ENCODE peak calls at places on chromosomes 12 and 14, in six cellular contexts. R, P, U, N, Q and Y are unnamed samples.

GRCh38 chr12:93978553-93978952 is 169.8 kb upstream of the PLXNC1 start:
- DNase-seq in U (no peak), P (no peak), N (no peak), Q (peak), R (no peak), Y (no peak)

GRCh38 chr12:71719647-71720370 is 33.9 kb downstream of the TMEM19 start:
- DNase-seq in P (no peak), U (no peak), R (no peak), Q (peak), N (no peak), Y (no peak)

GRCh38 chr14:104494483-104494882 is 85.1 kb upstream of the C14orf180 start:
- DNase-seq in Q (no peak), R (no peak), U (no peak), N (no peak), P (no peak), Y (no peak)

GRCh38 chr14:55448146-55448614 is 7.8 kb upstream of the TBPL2 start:
- DNase-seq in U (no peak), Q (peak), N (no peak), P (peak), R (no peak), Y (peak)

GRCh38 chr14:96592591-96593388 is 90.6 kb downstream of the PAPOLA start:
- DNase-seq in P (peak), Q (peak), N (no peak), U (no peak), R (peak), Y (peak)

GRCh38 chr12:56104815-56105476 is 587 bp downstream of the PA2G4 start:
- DNase-seq in R (peak), N (no peak), Q (peak), U (no peak), P (no peak), Y (no peak)

GRCh38 chr12:52495385-52495784 is 2.3 kb upstream of the KRT6A start:
- DNase-seq in N (no peak), U (no peak), Q (no peak), R (no peak), P (peak), Y (no peak)

GRCh38 chr14:60094306-60094897 is 2.7 kb downstream of the PCNX4 start:
- DNase-seq in P (no peak), Q (no peak), N (no peak), U (no peak), R (peak), Y (no peak)

GRCh38 chr14:100297320-100298300 is 8.6 kb downstream of the SLC25A29 start:
- DNase-seq in P (no peak), U (peak), R (peak), Q (peak), N (peak), Y (peak)

GRCh38 chr12:67855103-67855502 is 134.1 kb upstream of the IFNG-AS1 start:
- DNase-seq in U (no peak), P (no peak), R (no peak), Q (no peak), N (no peak), Y (no peak)

GRCh38 chr12:122028165-122028591 is 6.5 kb downstream of the BCL7A start:
- DNase-seq in U (no peak), Q (no peak), N (no peak), P (no peak), R (no peak), Y (no peak)

GRCh38 chr12:22409071-22409951 is 74.8 kb upstream of the ST8SIA1 start:
- DNase-seq in Q (peak), U (peak), N (peak), R (peak), P (no peak), Y (no peak)

GRCh38 chr12:120468271-120468845 is 1.2 kb downstream of the SRSF9 start:
- DNase-seq in U (no peak), Q (peak), R (peak), P (peak), N (no peak), Y (no peak)

GRCh38 chr14:35687335-35687939 is 121.7 kb downstream of the RALGAPA1 start:
- DNase-seq in N (peak), P (peak), U (no peak), Q (peak), R (no peak), Y (no peak)

GRCh38 chr12:51917746-51918453 is 10.6 kb downstream of the ACVRL1 start:
- DNase-seq in P (no peak), Q (no peak), R (no peak), U (no peak), N (no peak), Y (no peak)

GRCh38 chr12:15146585-15146984 is 74.6 kb downstream of the RERG start:
- DNase-seq in R (no peak), Q (peak), P (no peak), U (no peak), N (no peak), Y (no peak)

GRCh38 chr14:76203086-76204001 is 51.6 kb downstream of the GPATCH2L start:
- DNase-seq in R (no peak), P (peak), N (peak), U (peak), Q (peak), Y (no peak)

DNA sequence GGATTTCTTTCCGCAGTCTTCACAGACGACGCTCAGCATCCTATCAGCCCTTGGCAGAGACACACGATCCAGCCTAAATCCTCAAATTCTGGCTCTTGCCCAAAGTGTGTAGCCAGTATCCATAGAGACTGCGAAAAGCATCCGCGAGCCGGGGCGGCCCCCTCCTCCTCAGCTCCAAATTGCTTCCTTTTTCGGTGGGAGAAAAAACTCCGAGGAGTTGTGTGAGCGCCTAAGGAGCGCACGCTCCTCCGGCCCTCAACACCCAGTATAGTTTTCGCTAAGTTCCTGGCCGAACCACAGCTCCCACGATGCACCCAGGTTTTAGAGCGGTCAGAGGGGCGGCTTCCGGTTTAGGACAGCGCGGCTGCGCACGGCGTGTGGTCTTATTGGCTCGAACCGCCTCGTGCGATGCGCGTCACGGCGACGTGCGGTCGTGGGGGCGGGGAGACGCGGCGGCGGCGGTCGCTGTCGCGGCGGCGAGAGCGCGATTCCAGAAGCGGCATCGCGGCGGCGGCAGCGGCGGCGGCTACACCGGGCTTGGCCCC is at the start of gene ADIPOR2:
- DNase-seq in N (peak), U (peak), Q (peak), R (peak), P (peak), Y (peak)
- TF ChIP-seq POLR2A in N (peak), U (peak), Q (peak), R (peak), P (peak), Y (no peak)

GRCh38 chr12:126935435-126935834 is 1331.5 kb upstream of the TMEM132C start:
- DNase-seq in R (no peak), U (no peak), N (no peak), Q (no peak), P (no peak), Y (no peak)

GRCh38 chr12:126932156-126932555 is 1334.8 kb upstream of the TMEM132C start:
- DNase-seq in U (no peak), P (no peak), R (no peak), Q (no peak), N (no peak), Y (no peak)

GRCh38 chr12:126936181-126936851 is 1330.7 kb upstream of the TMEM132C start:
- DNase-seq in Q (peak), U (no peak), N (peak), R (no peak), P (no peak), Y (no peak)

GRCh38 chr12:126937431-126937830 is 1329.5 kb upstream of the TMEM132C start:
- DNase-seq in N (no peak), U (no peak), P (no peak), Q (no peak), R (no peak), Y (no peak)
- TF ChIP-seq POLR2A in N (no peak), U (no peak), P (no peak), Q (no peak), R (no peak), Y (no peak)

GRCh38 chr14:31026076-31026394 is at the start of gene STRN3:
- DNase-seq in R (no peak), U (no peak), P (no peak), N (no peak), Q (no peak), Y (no peak)
- TF ChIP-seq POLR2A in R (no peak), U (peak), P (peak), N (peak), Q (no peak), Y (no peak)

GRCh38 chr12:57771873-57772428 is at the start of gene METTL1:
- DNase-seq in R (peak), P (peak), U (peak), N (peak), Q (peak), Y (peak)
- TF ChIP-seq POLR2A in R (peak), P (peak), U (peak), N (peak), Q (peak), Y (no peak)

GRCh38 chr12:116910645-116911449 is at the start of gene FBXW8:
- DNase-seq in U (peak), Q (peak), R (peak), P (peak), N (no peak), Y (peak)
- TF ChIP-seq POLR2A in U (peak), Q (peak), R (no peak), P (peak), N (peak), Y (no peak)

GRCh38 chr14:75050852-75051555 is at the start of gene MLH3:
- DNase-seq in U (peak), Q (peak), N (no peak), P (peak), R (peak), Y (peak)
- TF ChIP-seq POLR2A in U (peak), Q (peak), N (peak), P (peak), R (no peak), Y (peak)